ENCODE peak calls at places on chromosomes 7 and 10, in seven cellular contexts. Z, R, C, M, W, H and A are unnamed samples.

GRCh38 chr10:97718178-97718577 is 4.6 kb downstream of the MARVELD1 start:
- DNase-seq in Z (no peak), R (peak), C (no peak), M (no peak), W (peak), H (no peak), A (no peak)

GRCh38 chr7:26860361-26860760 is 4.0 kb downstream of the SKAP2 start:
- DNase-seq in Z (no peak), R (peak), C (peak), M (no peak), W (no peak), H (no peak), A (no peak)

GRCh38 chr10:50809596-50809995 is 69.9 kb downstream of the ASAH2B start:
- DNase-seq in Z (no peak), R (no peak), C (no peak), M (no peak), W (no peak), H (no peak), A (no peak)

GRCh38 chr7:42489299-42489698 is 252.3 kb upstream of the GLI3 start:
- DNase-seq in Z (no peak), R (no peak), C (no peak), M (no peak), W (no peak), H (no peak), A (no peak)

GRCh38 chr7:157502701-157503111 is 165.9 kb downstream of the DNAJB6 start:
- DNase-seq in Z (no peak), R (peak), C (no peak), M (no peak), W (peak), H (no peak), A (peak)

GRCh38 chr10:98673156-98673765 is 226.5 kb upstream of the HPS1 start:
- DNase-seq in Z (no peak), R (no peak), C (no peak), M (no peak), W (no peak), H (no peak), A (no peak)

GRCh38 chr7:139543801-139544603 is 20.5 kb downstream of the CLEC2L start:
- DNase-seq in Z (no peak), R (peak), C (no peak), M (no peak), W (no peak), H (no peak), A (no peak)

GRCh38 chr7:116786791-116787443 is 75.5 kb upstream of the CAPZA2 start:
- DNase-seq in Z (no peak), R (peak), C (no peak), M (no peak), W (no peak), H (no peak), A (no peak)

GRCh38 chr7:66050990-66051424 is 24.6 kb upstream of the ASL start:
- DNase-seq in Z (no peak), R (no peak), C (peak), M (no peak), W (peak), H (no peak), A (peak)

GRCh38 chr10:80079312-80079613 is 798 bp downstream of the TMEM254 start:
- DNase-seq in Z (no peak), R (no peak), C (no peak), M (no peak), W (no peak), H (no peak), A (no peak)
- TF ChIP-seq POLR2A in Z (no peak), R (no peak), C (no peak), M (no peak), W (no peak), H (no peak), A (no peak)

GRCh38 chr10:31030216-31030615 is 1.4 kb downstream of the ZNF438 start:
- DNase-seq in Z (no peak), R (no peak), C (no peak), M (no peak), W (no peak), H (no peak), A (no peak)

GRCh38 chr10:31030800-31031199 is 865 bp downstream of the ZNF438 start:
- DNase-seq in Z (no peak), R (peak), C (no peak), M (no peak), W (no peak), H (no peak), A (no peak)

GRCh38 chr10:31032515-31033132 is 959 bp upstream of the ZNF438 start:
- DNase-seq in Z (no peak), R (no peak), C (no peak), M (peak), W (peak), H (no peak), A (no peak)

GRCh38 chr10:31031666-31032514 is at the start of gene ZNF438:
- DNase-seq in Z (peak), R (peak), C (peak), M (peak), W (peak), H (peak), A (peak)

DNA sequence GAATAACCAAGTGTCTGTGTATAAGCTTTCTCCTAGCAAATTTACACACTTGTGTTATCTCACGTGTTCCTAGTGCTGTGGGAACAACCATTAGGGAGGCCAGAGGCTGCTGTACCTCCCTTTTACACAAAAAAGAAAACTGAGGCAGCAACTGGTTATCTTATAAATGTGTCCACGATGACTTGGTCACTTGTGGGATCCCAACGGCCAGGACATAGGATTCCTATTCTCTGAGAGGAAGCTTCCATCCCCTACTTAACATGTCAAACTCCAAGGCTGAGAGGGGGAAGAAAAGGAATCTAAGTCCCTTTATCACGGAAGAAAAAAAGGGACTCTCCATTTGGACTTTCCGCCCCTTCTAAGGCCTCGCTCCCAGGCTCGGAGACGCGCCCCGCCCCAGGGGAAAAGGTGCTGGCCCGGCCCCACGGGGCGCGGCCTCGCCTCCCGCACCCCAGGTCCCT is 430 bp downstream of the ZNF438 start:
- DNase-seq in Z (no peak), R (no peak), C (no peak), M (no peak), W (no peak), H (no peak), A (peak)
- TF ChIP-seq POLR2A in Z (no peak), R (no peak), C (no peak), M (no peak), W (no peak), H (no peak), A (no peak)

GRCh38 chr7:25117226-25118047 is 7.6 kb downstream of the CYCS start:
- DNase-seq in Z (no peak), R (no peak), C (no peak), M (no peak), W (no peak), H (no peak), A (no peak)
- TF ChIP-seq POLR2A in Z (no peak), R (no peak), C (no peak), M (no peak), W (no peak), H (no peak), A (no peak)

GRCh38 chr7:71132521-71133231 is 732 bp downstream of the GALNT17 start:
- DNase-seq in Z (no peak), R (no peak), C (peak), M (no peak), W (no peak), H (no peak), A (no peak)
- TF ChIP-seq POLR2A in Z (no peak), R (no peak), C (no peak), M (no peak), W (no peak), H (no peak), A (no peak)

DNA sequence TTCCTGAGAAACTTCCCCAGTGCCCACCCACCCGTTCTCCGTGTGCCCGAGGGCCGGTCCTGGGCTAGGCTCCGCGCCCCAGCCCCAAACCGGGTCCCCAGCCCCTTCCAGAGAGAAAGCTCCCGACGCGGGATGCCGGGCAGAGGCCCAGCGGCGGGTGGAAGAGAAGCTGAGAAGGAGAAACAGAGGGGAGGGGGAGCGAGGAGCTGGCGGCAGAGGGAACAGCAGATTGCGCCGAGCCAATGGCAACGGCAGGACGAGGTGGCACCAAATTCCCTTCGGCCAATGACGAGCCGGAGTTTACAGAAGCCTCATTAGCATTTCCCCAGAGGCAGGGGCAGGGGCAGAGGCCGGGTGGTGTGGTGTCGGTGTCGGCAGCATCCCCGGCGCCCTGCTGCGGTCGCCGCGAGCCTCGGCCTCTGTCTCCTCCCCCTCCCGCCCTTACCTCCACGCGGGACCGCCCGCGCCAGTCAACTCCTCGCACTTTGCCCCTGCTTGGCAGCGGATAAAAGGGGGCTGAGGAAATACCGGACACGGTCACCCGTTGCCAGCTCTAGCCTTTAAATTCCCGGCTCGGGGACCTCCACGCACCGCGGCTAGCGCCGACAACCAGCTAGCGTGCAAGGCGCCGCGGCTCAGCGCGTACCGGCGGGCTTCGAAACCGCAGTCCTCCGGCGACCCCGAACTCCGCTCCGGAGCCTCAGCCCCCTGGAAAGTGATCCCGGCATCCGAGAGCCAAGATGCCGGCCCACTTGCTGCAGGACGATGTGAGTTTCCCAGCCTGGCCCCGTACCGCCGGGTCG is at the start of gene SCD:
- DNase-seq in Z (peak), R (peak), C (peak), M (peak), W (peak), H (peak), A (peak)
- TF ChIP-seq POLR2A in Z (no peak), R (peak), C (peak), M (no peak), W (peak), H (peak), A (peak)

GRCh38 chr10:92829042-92829785 is 19.1 kb upstream of the EXOC6 start:
- DNase-seq in Z (no peak), R (peak), C (no peak), M (no peak), W (peak), H (no peak), A (no peak)
- TF ChIP-seq POLR2A in Z (no peak), R (peak), C (no peak), M (no peak), W (no peak), H (no peak), A (no peak)

DNA sequence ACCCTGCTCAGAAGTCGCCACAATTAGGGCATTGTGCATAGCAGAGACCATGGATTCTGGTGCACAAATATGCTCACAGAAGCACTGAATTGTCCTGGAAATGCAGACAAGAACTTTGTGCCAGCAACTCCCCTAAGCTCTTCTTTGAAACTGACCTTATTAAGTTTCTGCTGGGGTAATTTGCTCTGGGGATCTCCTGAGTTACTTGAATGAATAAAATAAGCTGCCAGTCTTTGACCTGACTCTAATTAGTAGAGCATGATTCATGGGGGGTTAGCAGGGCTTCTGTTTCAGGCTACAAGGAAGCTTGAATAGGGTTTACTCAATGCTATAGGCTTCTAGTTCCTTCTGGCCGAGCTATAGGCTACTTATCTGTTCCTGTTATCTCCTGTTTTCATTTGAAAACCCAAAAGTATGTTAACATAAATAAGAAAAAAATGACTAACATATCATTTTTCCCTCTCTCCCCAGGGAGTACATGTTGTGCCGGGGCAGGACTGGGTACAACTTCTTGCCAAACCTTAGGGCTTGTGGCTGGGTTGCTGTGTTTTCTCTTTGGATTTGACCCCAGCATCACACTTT is 169.0 kb upstream of the TMEM229A start:
- DNase-seq in Z (no peak), R (no peak), C (no peak), M (no peak), W (no peak), H (no peak), A (no peak)
- TF ChIP-seq POLR2A in Z (no peak), R (no peak), C (no peak), M (no peak), W (no peak), H (no peak), A (no peak)

GRCh38 chr7:151062399-151063211 is 3.2 kb downstream of the SLC4A2 start:
- DNase-seq in Z (no peak), R (no peak), C (no peak), M (no peak), W (peak), H (no peak), A (peak)
- TF ChIP-seq POLR2A in Z (no peak), R (no peak), C (no peak), M (no peak), W (no peak), H (no peak), A (no peak)